ENCODE peak calls at places on chromosomes 3 and 15, in seven cellular contexts. One of them, this sample, is unnamed.

GRCh38 chr3:117520582-117520981 is 811.0 kb downstream of the TUSC7 start:
- DNase-seq in neuronal stem cell: no peak
- DNase-seq in neural progenitor cell: no peak
- DNase-seq in kidney: no peak
- DNase-seq in mammary epithelial cell: no peak
- DNase-seq in IMR-90: no peak
- DNase-seq in HCT116: no peak
- DNase-seq in this sample: no peak

GRCh38 chr15:44532689-44533088 is 4.3 kb upstream of the EIF3J start:
- DNase-seq in HCT116: no peak
- DNase-seq in mammary epithelial cell: no peak
- DNase-seq in neuronal stem cell: no peak
- DNase-seq in neural progenitor cell: no peak
- DNase-seq in IMR-90: no peak
- DNase-seq in kidney: no peak
- DNase-seq in this sample: no peak

GRCh38 chr3:131454501-131454900 is 48.3 kb downstream of the MRPL3 start:
- DNase-seq in neural progenitor cell: no peak
- DNase-seq in IMR-90: peak
- DNase-seq in kidney: no peak
- DNase-seq in mammary epithelial cell: peak
- DNase-seq in HCT116: no peak
- DNase-seq in neuronal stem cell: no peak
- DNase-seq in this sample: no peak

GRCh38 chr3:53506110-53506762 is 11.8 kb downstream of the CACNA1D start:
- DNase-seq in kidney: no peak
- DNase-seq in mammary epithelial cell: no peak
- DNase-seq in IMR-90: no peak
- DNase-seq in neuronal stem cell: no peak
- DNase-seq in HCT116: no peak
- DNase-seq in neural progenitor cell: no peak
- DNase-seq in this sample: no peak

GRCh38 chr15:64634020-64634419 is 141.4 kb downstream of the RBPMS2 start:
- DNase-seq in neuronal stem cell: peak
- DNase-seq in mammary epithelial cell: no peak
- DNase-seq in kidney: no peak
- DNase-seq in HCT116: no peak
- DNase-seq in neural progenitor cell: peak
- DNase-seq in IMR-90: no peak
- DNase-seq in this sample: peak

GRCh38 chr3:119636891-119637611 is 23.3 kb downstream of the POPDC2 start:
- DNase-seq in HCT116: no peak
- DNase-seq in IMR-90: no peak
- DNase-seq in neural progenitor cell: no peak
- DNase-seq in mammary epithelial cell: no peak
- DNase-seq in kidney: no peak
- DNase-seq in neuronal stem cell: no peak
- DNase-seq in this sample: no peak

GRCh38 chr3:52036829-52037228 is 19.5 kb downstream of the DUSP7 start:
- DNase-seq in HCT116: no peak
- DNase-seq in kidney: no peak
- DNase-seq in neural progenitor cell: peak
- DNase-seq in mammary epithelial cell: no peak
- DNase-seq in neuronal stem cell: no peak
- DNase-seq in IMR-90: no peak
- DNase-seq in this sample: peak

GRCh38 chr15:101010781-101011180 is 91.6 kb downstream of the LRRK1 start:
- DNase-seq in neural progenitor cell: no peak
- DNase-seq in mammary epithelial cell: no peak
- DNase-seq in IMR-90: no peak
- DNase-seq in kidney: no peak
- DNase-seq in HCT116: no peak
- DNase-seq in neuronal stem cell: no peak
- DNase-seq in this sample: no peak

GRCh38 chr15:85772668-85773067 is 22.1 kb downstream of the KLHL25 start:
- DNase-seq in neural progenitor cell: no peak
- DNase-seq in HCT116: no peak
- DNase-seq in IMR-90: no peak
- DNase-seq in mammary epithelial cell: peak
- DNase-seq in neuronal stem cell: no peak
- DNase-seq in kidney: no peak
- DNase-seq in this sample: no peak

GRCh38 chr3:23931597-23931996 is 13.5 kb upstream of the NR1D2 start:
- DNase-seq in IMR-90: no peak
- DNase-seq in kidney: no peak
- DNase-seq in neuronal stem cell: no peak
- DNase-seq in HCT116: no peak
- DNase-seq in neural progenitor cell: no peak
- DNase-seq in mammary epithelial cell: no peak
- DNase-seq in this sample: no peak

GRCh38 chr3:51539291-51539891 is 872 bp downstream of the RAD54L2 start:
- DNase-seq in neuronal stem cell: peak
- DNase-seq in IMR-90: peak
- DNase-seq in kidney: no peak
- DNase-seq in neural progenitor cell: peak
- DNase-seq in HCT116: no peak
- DNase-seq in mammary epithelial cell: peak
- DNase-seq in this sample: peak

GRCh38 chr15:91522609-91523332 is 330.7 kb upstream of the SLCO3A1 start:
- DNase-seq in mammary epithelial cell: peak
- DNase-seq in neuronal stem cell: no peak
- DNase-seq in kidney: no peak
- DNase-seq in HCT116: no peak
- DNase-seq in IMR-90: peak
- DNase-seq in neural progenitor cell: peak
- DNase-seq in this sample: peak

GRCh38 chr15:37824717-37825382 is 109.6 kb upstream of the TMCO5A start:
- DNase-seq in mammary epithelial cell: peak
- DNase-seq in HCT116: peak
- DNase-seq in IMR-90: peak
- DNase-seq in kidney: no peak
- DNase-seq in neural progenitor cell: no peak
- DNase-seq in neuronal stem cell: no peak
- DNase-seq in this sample: peak

GRCh38 chr3:100880845-100881244 is 112.4 kb downstream of the ABI3BP start:
- DNase-seq in mammary epithelial cell: no peak
- DNase-seq in neuronal stem cell: no peak
- DNase-seq in IMR-90: peak
- DNase-seq in HCT116: no peak
- DNase-seq in kidney: no peak
- DNase-seq in neural progenitor cell: no peak
- DNase-seq in this sample: no peak

GRCh38 chr15:69402816-69403215 is 11.3 kb upstream of the KIF23 start:
- DNase-seq in neuronal stem cell: no peak
- DNase-seq in kidney: no peak
- DNase-seq in HCT116: no peak
- DNase-seq in neural progenitor cell: no peak
- DNase-seq in mammary epithelial cell: no peak
- DNase-seq in IMR-90: no peak
- DNase-seq in this sample: no peak

GRCh38 chr3:33377931-33378330 is 62.3 kb downstream of the UBP1 start:
- DNase-seq in kidney: no peak
- DNase-seq in neural progenitor cell: no peak
- DNase-seq in mammary epithelial cell: peak
- DNase-seq in neuronal stem cell: no peak
- DNase-seq in IMR-90: peak
- DNase-seq in HCT116: no peak
- DNase-seq in this sample: no peak

GRCh38 chr3:182837855-182838454 is 44.7 kb downstream of the ATP11B start:
- DNase-seq in IMR-90: peak
- DNase-seq in neuronal stem cell: no peak
- DNase-seq in kidney: no peak
- DNase-seq in HCT116: no peak
- DNase-seq in mammary epithelial cell: peak
- DNase-seq in neural progenitor cell: peak
- DNase-seq in this sample: no peak

GRCh38 chr15:78316211-78317077 is 17.0 kb upstream of the SKIC8 start:
- DNase-seq in IMR-90: no peak
- DNase-seq in mammary epithelial cell: no peak
- DNase-seq in HCT116: no peak
- DNase-seq in kidney: no peak
- DNase-seq in neural progenitor cell: peak
- DNase-seq in neuronal stem cell: no peak
- DNase-seq in this sample: peak

GRCh38 chr3:41188291-41188690 is 11.0 kb upstream of the CTNNB1 start:
- DNase-seq in IMR-90: no peak
- DNase-seq in neuronal stem cell: no peak
- DNase-seq in mammary epithelial cell: peak
- DNase-seq in kidney: no peak
- DNase-seq in HCT116: no peak
- DNase-seq in neural progenitor cell: no peak
- DNase-seq in this sample: no peak
- H3K9ac ChIP-seq in IMR-90: no peak
- H3K9ac ChIP-seq in neuronal stem cell: no peak
- H3K9ac ChIP-seq in mammary epithelial cell: no peak
- H3K9ac ChIP-seq in kidney: no peak
- H3K9ac ChIP-seq in HCT116: no peak
- H3K9ac ChIP-seq in neural progenitor cell: no peak
- H3K9ac ChIP-seq in this sample: no peak

GRCh38 chr15:63236272-63236671 is 41.1 kb upstream of the APH1B start:
- DNase-seq in neural progenitor cell: no peak
- DNase-seq in kidney: no peak
- DNase-seq in IMR-90: peak
- DNase-seq in mammary epithelial cell: peak
- DNase-seq in neuronal stem cell: no peak
- DNase-seq in HCT116: no peak
- DNase-seq in this sample: no peak
- H3K9ac ChIP-seq in neural progenitor cell: no peak
- H3K9ac ChIP-seq in kidney: no peak
- H3K9ac ChIP-seq in IMR-90: no peak
- H3K9ac ChIP-seq in mammary epithelial cell: no peak
- H3K9ac ChIP-seq in neuronal stem cell: no peak
- H3K9ac ChIP-seq in HCT116: no peak
- H3K9ac ChIP-seq in this sample: no peak

GRCh38 chr15:23514492-23514891 is 51.0 kb upstream of the MKRN3 start:
- DNase-seq in neuronal stem cell: no peak
- DNase-seq in neural progenitor cell: no peak
- DNase-seq in HCT116: no peak
- DNase-seq in kidney: no peak
- DNase-seq in IMR-90: no peak
- DNase-seq in mammary epithelial cell: no peak
- DNase-seq in this sample: no peak
- H3K9ac ChIP-seq in neuronal stem cell: no peak
- H3K9ac ChIP-seq in neural progenitor cell: no peak
- H3K9ac ChIP-seq in HCT116: no peak
- H3K9ac ChIP-seq in kidney: no peak
- H3K9ac ChIP-seq in IMR-90: no peak
- H3K9ac ChIP-seq in mammary epithelial cell: no peak
- H3K9ac ChIP-seq in this sample: no peak

GRCh38 chr3:99639579-99639978 is 1.2 kb downstream of the COL8A1 start:
- DNase-seq in mammary epithelial cell: no peak
- DNase-seq in neuronal stem cell: no peak
- DNase-seq in neural progenitor cell: no peak
- DNase-seq in HCT116: no peak
- DNase-seq in kidney: no peak
- DNase-seq in IMR-90: peak
- DNase-seq in this sample: no peak

GRCh38 chr3:99638244-99638948 is at the start of gene COL8A1:
- DNase-seq in mammary epithelial cell: peak
- DNase-seq in neuronal stem cell: peak
- DNase-seq in neural progenitor cell: peak
- DNase-seq in kidney: peak
- DNase-seq in IMR-90: peak
- DNase-seq in HCT116: no peak
- DNase-seq in this sample: peak

GRCh38 chr3:99635348-99635747 is 3.0 kb upstream of the COL8A1 start:
- DNase-seq in neural progenitor cell: no peak
- DNase-seq in mammary epithelial cell: no peak
- DNase-seq in HCT116: no peak
- DNase-seq in kidney: no peak
- DNase-seq in IMR-90: no peak
- DNase-seq in neuronal stem cell: no peak
- DNase-seq in this sample: no peak

GRCh38 chr3:99637041-99637380 is 1.4 kb upstream of the COL8A1 start:
- DNase-seq in kidney: no peak
- DNase-seq in neuronal stem cell: no peak
- DNase-seq in mammary epithelial cell: peak
- DNase-seq in HCT116: no peak
- DNase-seq in neural progenitor cell: peak
- DNase-seq in IMR-90: no peak
- DNase-seq in this sample: peak

DNA sequence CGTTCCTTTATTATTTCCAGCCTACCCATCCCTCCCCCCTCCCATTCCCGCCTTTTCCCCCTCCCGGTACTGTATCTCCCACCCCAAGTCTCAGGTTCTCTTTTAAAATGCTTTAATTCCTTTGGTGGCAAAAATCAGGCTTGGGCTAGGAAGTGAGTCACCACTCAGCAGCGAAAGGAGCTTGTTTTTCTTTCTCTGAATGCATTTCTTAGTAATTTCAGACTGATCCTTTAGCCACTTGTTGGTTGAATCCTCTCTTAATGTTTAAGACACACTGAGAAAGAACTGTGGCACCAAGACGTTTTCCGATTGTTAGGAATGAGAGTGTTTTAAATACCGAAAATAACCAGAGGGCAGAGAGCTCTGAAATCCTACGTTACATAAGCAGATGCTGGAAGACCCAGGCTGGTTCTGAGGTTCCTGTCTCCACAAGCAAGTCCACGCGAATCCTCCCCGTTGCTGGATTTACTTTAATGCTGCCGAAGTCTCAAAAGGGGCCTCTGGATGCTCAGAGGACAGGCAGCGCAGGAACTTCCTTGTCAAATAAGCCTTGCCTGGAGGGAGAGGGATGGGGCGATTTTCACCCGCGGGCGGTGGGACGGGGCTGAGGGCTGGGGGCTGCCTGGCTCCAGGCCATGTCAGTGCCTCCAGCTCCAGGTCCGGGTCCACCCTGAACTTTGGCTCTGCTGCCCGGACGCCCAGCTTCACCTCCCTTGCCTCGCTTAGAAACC is 848 bp upstream of the COL8A1 start:
- DNase-seq in kidney: peak
- DNase-seq in IMR-90: peak
- DNase-seq in mammary epithelial cell: peak
- DNase-seq in HCT116: no peak
- DNase-seq in neuronal stem cell: peak
- DNase-seq in neural progenitor cell: peak
- DNase-seq in this sample: peak
- H3K9ac ChIP-seq in kidney: peak
- H3K9ac ChIP-seq in IMR-90: peak
- H3K9ac ChIP-seq in mammary epithelial cell: peak
- H3K9ac ChIP-seq in HCT116: no peak
- H3K9ac ChIP-seq in neuronal stem cell: peak
- H3K9ac ChIP-seq in neural progenitor cell: no peak
- H3K9ac ChIP-seq in this sample: peak

GRCh38 chr15:80615783-80616391 is 79.2 kb upstream of the ABHD17C start:
- DNase-seq in HCT116: no peak
- DNase-seq in neuronal stem cell: no peak
- DNase-seq in kidney: peak
- DNase-seq in IMR-90: peak
- DNase-seq in mammary epithelial cell: peak
- DNase-seq in neural progenitor cell: no peak
- DNase-seq in this sample: no peak
- H3K9ac ChIP-seq in HCT116: no peak
- H3K9ac ChIP-seq in neuronal stem cell: no peak
- H3K9ac ChIP-seq in kidney: no peak
- H3K9ac ChIP-seq in IMR-90: peak
- H3K9ac ChIP-seq in mammary epithelial cell: no peak
- H3K9ac ChIP-seq in neural progenitor cell: no peak
- H3K9ac ChIP-seq in this sample: no peak